ENCODE peak calls at places on chromosomes 5 and 9, in eight cellular contexts. Q is fibroblast of the aortic adventitia; B is progenitor cell of endocrine pancreas; E is thyroid gland; N is activated CD8-positive, alpha-beta T cell treated with anti-CD3 and anti-CD28 coated beads for 36 hours; W is HCT116; A is AG10803; O is psoas muscle. Y is an unnamed sample.

GRCh38 chr9:103242025-103242424 is 246.9 kb downstream of the CYLC2 start:
- DNase-seq in W (no peak), N (no peak), B (no peak), Q (no peak), O (no peak), E (no peak), A (no peak), Y (no peak)

GRCh38 chr5:14168793-14169262 is 25.7 kb downstream of the TRIO start:
- DNase-seq in E (no peak), Q (no peak), A (no peak), B (no peak), O (no peak), N (no peak), W (no peak), Y (no peak)

GRCh38 chr5:103895738-103896137 is 333.1 kb upstream of the NUDT12 start:
- DNase-seq in O (no peak), Q (no peak), W (no peak), B (no peak), N (no peak), A (no peak), E (no peak), Y (no peak)

GRCh38 chr9:94017939-94018531 is 62.9 kb upstream of the BARX1 start:
- DNase-seq in Q (peak), E (no peak), B (no peak), A (peak), O (no peak), N (no peak), W (no peak), Y (no peak)

GRCh38 chr5:172048539-172049101 is 42.2 kb upstream of the FBXW11 start:
- DNase-seq in O (no peak), A (no peak), Q (peak), B (no peak), N (no peak), E (no peak), W (no peak), Y (no peak)

GRCh38 chr9:114626415-114627029 is 15.4 kb downstream of the TMEM268 start:
- DNase-seq in N (no peak), W (no peak), E (no peak), B (no peak), A (no peak), O (no peak), Q (no peak), Y (no peak)

GRCh38 chr5:35160486-35161116 is 69.7 kb downstream of the PRLR start:
- DNase-seq in O (no peak), A (no peak), N (no peak), E (no peak), Q (no peak), B (no peak), W (no peak), Y (no peak)

GRCh38 chr5:170139786-170140335 is 34.2 kb downstream of the FOXI1 start:
- DNase-seq in O (no peak), W (no peak), E (no peak), Q (no peak), A (no peak), B (no peak), N (no peak), Y (no peak)

GRCh38 chr9:95459867-95460626 is 56.7 kb downstream of the PTCH1 start:
- DNase-seq in O (no peak), B (no peak), E (no peak), Q (no peak), N (no peak), W (no peak), A (no peak), Y (no peak)

GRCh38 chr5:14871084-14871572 is 450 bp downstream of the ANKH start:
- DNase-seq in A (no peak), B (peak), E (peak), W (no peak), O (peak), Q (no peak), N (peak), Y (no peak)

GRCh38 chr5:125874057-125874456 is 549.2 kb upstream of the GRAMD2B start:
- DNase-seq in Q (no peak), B (no peak), W (no peak), E (no peak), N (no peak), A (no peak), O (no peak), Y (no peak)

GRCh38 chr9:16515207-16515606 is 355.3 kb downstream of the BNC2 start:
- DNase-seq in Q (no peak), W (no peak), E (peak), A (no peak), B (no peak), O (peak), N (no peak), Y (no peak)

DNA sequence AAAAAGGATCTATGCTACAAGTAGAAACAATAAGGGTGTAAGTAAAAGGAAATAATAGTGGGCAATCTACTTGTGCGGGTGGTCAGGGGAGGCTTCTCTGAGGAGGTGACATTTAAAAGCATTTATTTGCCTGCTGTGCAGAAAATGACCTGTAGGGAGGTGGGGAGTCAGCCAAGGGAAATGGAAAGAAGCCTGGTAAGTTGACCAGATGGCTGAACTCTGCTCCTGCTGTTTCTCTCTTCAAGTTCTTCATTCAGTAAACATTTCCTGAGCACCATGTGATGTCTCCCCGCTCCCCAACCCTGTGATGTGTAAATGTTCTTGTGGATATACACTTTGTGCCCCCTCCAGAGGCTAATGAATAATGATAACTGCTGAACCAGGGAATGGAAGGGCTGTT is 9.9 kb upstream of the SPIN1 start:
- DNase-seq in O (no peak), Q (no peak), E (no peak), W (no peak), B (no peak), A (no peak), N (no peak), Y (no peak)
- TF ChIP-seq CTCF in O (no peak), Q (peak), E (no peak), W (no peak), B (peak), A (peak), N (no peak), Y (no peak)

GRCh38 chr5:39132792-39133191 is 58.6 kb upstream of the RICTOR start:
- DNase-seq in A (no peak), W (no peak), O (no peak), N (no peak), Q (no peak), E (no peak), B (no peak), Y (no peak)

GRCh38 chr5:39138892-39139291 is 64.7 kb upstream of the RICTOR start:
- DNase-seq in O (no peak), N (no peak), E (no peak), Q (peak), A (peak), B (no peak), W (no peak), Y (no peak)

GRCh38 chr5:39140558-39141168 is 66.5 kb upstream of the RICTOR start:
- DNase-seq in N (no peak), W (no peak), A (no peak), O (no peak), E (no peak), B (no peak), Q (no peak), Y (no peak)

GRCh38 chr5:39138182-39138487 is 63.9 kb upstream of the RICTOR start:
- DNase-seq in O (no peak), N (peak), B (no peak), Q (no peak), E (no peak), W (no peak), A (no peak), Y (no peak)

DNA sequence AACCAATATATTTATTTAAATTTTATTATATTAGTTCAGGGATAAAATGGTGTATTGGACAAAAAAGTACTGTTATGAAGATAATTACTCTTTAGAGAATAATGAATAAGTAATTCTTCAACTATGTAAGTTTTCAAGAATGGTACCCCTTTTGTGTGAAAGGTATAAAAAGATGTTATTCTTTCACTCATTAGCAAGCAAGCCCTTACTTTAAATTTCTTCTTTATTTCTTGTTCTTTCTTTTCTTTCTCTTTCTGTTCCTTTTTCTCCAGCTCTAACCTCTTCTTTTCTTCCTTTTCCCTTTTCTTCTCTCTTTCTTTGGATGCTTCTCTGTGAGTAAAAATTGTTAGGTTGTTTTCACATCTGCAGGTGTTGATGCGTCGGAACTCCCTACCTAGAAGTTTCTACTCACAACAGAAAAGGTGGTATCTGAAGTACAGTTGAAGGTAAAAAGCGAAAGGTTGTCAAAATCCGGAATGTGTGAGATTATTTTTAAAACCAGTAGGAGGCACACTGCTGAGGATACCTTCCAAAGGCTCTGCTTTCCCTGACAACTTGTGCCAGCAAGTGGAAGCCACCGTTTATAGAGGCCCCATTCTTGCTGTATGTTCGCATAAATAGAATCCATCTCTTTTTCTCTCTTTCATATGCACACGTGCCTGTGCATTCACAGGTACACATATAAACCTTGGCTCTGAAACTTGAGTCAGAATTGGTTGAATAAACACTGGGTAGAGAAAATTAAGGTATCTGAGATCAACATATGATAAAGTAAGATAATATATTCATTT is 63.4 kb upstream of the RICTOR start:
- DNase-seq in N (no peak), W (peak), O (no peak), B (no peak), E (no peak), A (no peak), Q (no peak), Y (no peak)
- TF ChIP-seq CTCF in N (no peak), W (no peak), O (no peak), B (peak), E (no peak), A (no peak), Q (no peak), Y (no peak)

GRCh38 chr5:168425997-168426863 is 60.0 kb upstream of the RARS1 start:
- DNase-seq in N (no peak), W (no peak), B (no peak), Q (no peak), O (no peak), A (no peak), E (peak), Y (no peak)
- TF ChIP-seq CTCF in N (no peak), W (no peak), B (no peak), Q (no peak), O (no peak), A (no peak), E (no peak), Y (no peak)

GRCh38 chr5:71778678-71779276 is 59.7 kb downstream of the CARTPT start:
- DNase-seq in E (no peak), B (no peak), O (no peak), W (peak), N (peak), A (peak), Q (peak), Y (no peak)
- TF ChIP-seq CTCF in E (peak), B (peak), O (peak), W (peak), N (peak), A (peak), Q (peak), Y (no peak)

GRCh38 chr5:113047234-113047633 is 70.6 kb downstream of the DCP2 start:
- DNase-seq in W (peak), N (no peak), O (no peak), B (no peak), A (peak), E (no peak), Q (peak), Y (no peak)

GRCh38 chr5:113042491-113043243 is 66.1 kb downstream of the DCP2 start:
- DNase-seq in Q (no peak), W (no peak), E (no peak), O (no peak), A (no peak), N (no peak), B (no peak), Y (no peak)

GRCh38 chr5:113040672-113041071 is 64.1 kb downstream of the DCP2 start:
- DNase-seq in A (no peak), N (no peak), E (no peak), W (no peak), O (no peak), B (no peak), Q (no peak), Y (no peak)

GRCh38 chr5:113044776-113045175 is 68.2 kb downstream of the DCP2 start:
- DNase-seq in B (no peak), A (no peak), O (no peak), E (peak), N (no peak), W (no peak), Q (no peak), Y (no peak)

DNA sequence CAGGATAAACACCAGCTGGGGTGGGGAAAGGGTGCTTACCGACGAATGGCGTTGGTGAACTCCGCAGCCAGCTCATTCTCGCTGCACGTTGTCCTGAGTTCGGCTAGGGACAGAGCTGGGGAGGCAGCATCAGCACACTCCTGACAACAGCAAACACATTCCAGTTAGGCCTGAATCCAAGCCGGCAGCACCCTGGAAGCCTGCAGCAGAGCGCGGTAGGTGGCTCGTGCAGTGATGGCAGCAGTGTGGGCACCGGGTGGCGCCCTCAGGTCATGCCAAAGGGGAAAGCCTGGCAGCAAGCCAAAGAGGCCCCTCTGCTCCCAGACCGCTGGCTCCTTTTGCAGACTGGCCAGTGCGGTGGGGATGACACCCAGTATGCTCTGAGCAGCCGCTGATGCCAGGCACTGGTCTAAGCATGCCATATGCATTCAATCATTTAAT is 66.9 kb downstream of the DCP2 start:
- DNase-seq in N (peak), W (no peak), A (peak), E (peak), O (peak), B (peak), Q (no peak), Y (no peak)
- TF ChIP-seq CTCF in N (peak), W (peak), A (peak), E (peak), O (no peak), B (peak), Q (no peak), Y (no peak)

DNA sequence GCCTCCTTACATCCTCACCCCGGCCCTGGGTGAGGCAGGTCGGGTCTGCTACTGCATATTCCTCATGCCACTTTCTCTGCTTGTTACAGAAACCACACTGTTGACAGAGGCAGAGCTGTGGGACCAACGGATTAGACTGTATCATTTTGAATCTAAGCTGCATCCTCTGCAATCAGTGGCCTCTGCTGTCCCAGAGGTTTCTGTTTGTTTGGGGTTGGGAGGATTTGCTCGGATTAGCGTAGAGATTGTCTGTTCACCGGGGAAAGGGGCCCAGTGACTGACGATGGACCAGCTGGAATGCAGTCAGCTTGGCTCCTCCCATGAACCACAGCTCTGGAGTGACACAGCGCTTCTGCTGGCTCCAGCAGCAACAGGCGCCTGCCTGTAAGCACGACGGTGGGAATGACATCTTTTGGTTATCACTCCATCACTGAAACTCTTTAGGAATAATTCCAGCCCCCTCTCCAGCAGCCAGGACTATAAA is 37.3 kb upstream of the ADRA1B start:
- DNase-seq in N (no peak), W (no peak), B (no peak), Q (peak), E (peak), O (peak), A (peak), Y (no peak)
- TF ChIP-seq CTCF in N (no peak), W (no peak), B (no peak), Q (no peak), E (no peak), O (no peak), A (peak), Y (no peak)

GRCh38 chr9:128091571-128091970 is 23.5 kb downstream of the SLC25A25 start:
- DNase-seq in E (no peak), Q (no peak), A (no peak), W (no peak), B (no peak), O (no peak), N (no peak), Y (no peak)

GRCh38 chr9:128091144-128091543 is 23.1 kb downstream of the SLC25A25 start:
- DNase-seq in N (no peak), Q (peak), W (no peak), O (peak), E (peak), B (no peak), A (peak), Y (no peak)

GRCh38 chr9:128087262-128087661 is 19.2 kb downstream of the SLC25A25 start:
- DNase-seq in O (no peak), W (no peak), N (no peak), Q (no peak), B (no peak), A (no peak), E (no peak), Y (no peak)

GRCh38 chr9:128085852-128086409 is 17.9 kb downstream of the SLC25A25 start:
- DNase-seq in A (no peak), E (no peak), Q (no peak), W (no peak), N (no peak), O (no peak), B (no peak), Y (no peak)

DNA sequence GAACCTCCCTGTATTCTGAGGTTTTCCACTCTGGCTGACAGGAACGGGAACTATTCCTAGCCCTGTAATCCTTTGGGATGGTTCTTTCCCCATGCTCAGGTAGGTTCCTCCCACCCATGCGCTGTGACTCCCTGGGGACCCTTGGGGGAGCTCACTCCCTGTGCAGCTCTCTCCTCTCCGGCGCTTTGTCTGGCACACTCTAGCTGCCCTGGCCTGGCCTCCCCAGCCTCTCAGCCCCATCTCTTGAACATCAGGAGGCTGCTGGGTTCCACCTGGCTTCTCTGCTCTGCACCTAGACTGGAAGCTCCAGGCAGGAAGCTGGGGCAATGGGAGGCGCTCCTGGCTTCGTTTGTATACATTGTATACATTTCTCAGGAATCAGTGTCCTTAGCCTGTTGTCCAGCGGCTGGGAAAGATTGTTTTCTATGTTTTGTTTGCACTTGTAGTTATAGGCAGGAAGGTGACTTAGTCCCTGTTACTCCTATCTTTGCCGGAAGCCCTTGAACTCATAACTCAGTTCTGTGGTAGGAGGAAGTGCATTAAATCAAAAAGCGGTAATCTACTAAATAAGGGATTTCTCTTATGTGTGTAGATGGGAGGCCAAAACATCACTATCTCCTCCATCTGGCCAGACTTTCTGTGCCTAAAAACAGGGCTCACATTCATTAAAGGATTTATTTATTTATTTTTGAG is 20.4 kb downstream of the SLC25A25 start:
- DNase-seq in O (no peak), Q (no peak), W (no peak), A (no peak), E (no peak), B (no peak), N (no peak), Y (no peak)
- TF ChIP-seq CTCF in O (no peak), Q (no peak), W (no peak), A (no peak), E (no peak), B (no peak), N (no peak), Y (no peak)